ENCODE peak calls at places on chromosomes 3 and 15, in six cellular contexts. H, M, K, X, P and Y are unnamed samples. For H3K4me1, the result is how much of the 10 kb centered on the place peaks cover.

GRCh38 chr15:85708402-85708932 is 86.3 kb downstream of the KLHL25 start:
- DNase-seq in H (no peak), M (no peak), K (no peak), X (no peak), P (no peak), Y (no peak)

GRCh38 chr3:149908558-149908957 is 62.1 kb downstream of the PFN2 start:
- DNase-seq in H (no peak), M (no peak), K (no peak), X (no peak), P (no peak), Y (no peak)

GRCh38 chr15:48623456-48623855 is 22.1 kb downstream of the FBN1 start:
- DNase-seq in H (no peak), M (no peak), K (no peak), X (no peak), P (no peak), Y (no peak)

GRCh38 chr3:187986514-187986934 is 167.4 kb upstream of the LPP start:
- DNase-seq in H (no peak), M (no peak), K (peak), X (no peak), P (no peak), Y (no peak)

GRCh38 chr3:8529197-8529637 is 27.6 kb downstream of the LMCD1 start:
- DNase-seq in H (no peak), M (no peak), K (no peak), X (no peak), P (no peak), Y (peak)

GRCh38 chr3:134378384-134378783 is 4.1 kb upstream of the AMOTL2 start:
- DNase-seq in H (no peak), M (peak), K (peak), X (no peak), P (peak), Y (no peak)

GRCh38 chr15:47872869-47873301 is 155.6 kb downstream of the SEMA6D start:
- DNase-seq in H (no peak), M (no peak), K (no peak), X (no peak), P (no peak), Y (no peak)

GRCh38 chr3:50390523-50391177 is 31.3 kb upstream of the TMEM115 start:
- DNase-seq in H (no peak), M (peak), K (no peak), X (no peak), P (peak), Y (peak)

GRCh38 chr15:71440479-71441071 is 325.3 kb downstream of the THSD4 start:
- DNase-seq in H (no peak), M (no peak), K (peak), X (no peak), P (no peak), Y (no peak)

GRCh38 chr3:31145062-31145461 is 250.6 kb upstream of the GADL1 start:
- DNase-seq in H (no peak), M (no peak), K (no peak), X (no peak), P (no peak), Y (no peak)

GRCh38 chr3:122609798-122610559 is 32.5 kb downstream of the PARP15 start:
- DNase-seq in H (no peak), M (no peak), K (peak), X (no peak), P (no peak), Y (no peak)

GRCh38 chr3:13836658-13837587 is 42.9 kb downstream of the WNT7A start:
- DNase-seq in H (no peak), M (no peak), K (no peak), X (no peak), P (no peak), Y (no peak)

GRCh38 chr15:39298563-39298962 is 282.3 kb upstream of the THBS1 start:
- DNase-seq in H (no peak), M (no peak), K (no peak), X (no peak), P (no peak), Y (no peak)

GRCh38 chr3:120102232-120102631 is 8.0 kb upstream of the GSK3B start:
- DNase-seq in H (no peak), M (no peak), K (no peak), X (no peak), P (no peak), Y (no peak)

GRCh38 chr3:32405155-32405554 is 13.5 kb downstream of the CMTM7 start:
- DNase-seq in H (no peak), M (no peak), K (no peak), X (no peak), P (no peak), Y (no peak)

GRCh38 chr3:16392733-16393132 is 120.8 kb downstream of the RFTN1 start:
- DNase-seq in H (no peak), M (no peak), K (no peak), X (no peak), P (no peak), Y (no peak)

GRCh38 chr3:151562901-151563300 is 102.0 kb upstream of the IGSF10 start:
- DNase-seq in H (no peak), M (no peak), K (no peak), X (no peak), P (no peak), Y (no peak)

GRCh38 chr3:12143949-12144504 is 14.7 kb downstream of the TIMP4 start:
- DNase-seq in H (peak), M (peak), K (no peak), X (no peak), P (peak), Y (peak)

GRCh38 chr15:68797157-68797556 is 23.5 kb downstream of the ANP32A start:
- DNase-seq in H (no peak), M (no peak), K (no peak), X (no peak), P (no peak), Y (no peak)

GRCh38 chr15:71103102-71103676 is 12.1 kb upstream of the THSD4 start:
- DNase-seq in H (no peak), M (no peak), K (peak), X (no peak), P (no peak), Y (no peak)

GRCh38 chr15:90009301-90010063 is 8.4 kb downstream of the ZNF710 start:
- DNase-seq in H (no peak), M (no peak), K (no peak), X (no peak), P (no peak), Y (no peak)

GRCh38 chr3:150410311-150411105 is 2.4 kb downstream of the TSC22D2 start:
- DNase-seq in H (no peak), M (peak), K (peak), X (no peak), P (peak), Y (peak)

GRCh38 chr3:13133471-13133981 is 60.3 kb upstream of the IQSEC1 start:
- DNase-seq in H (no peak), M (no peak), K (no peak), X (no peak), P (peak), Y (peak)

GRCh38 chr15:76169013-76169412 is 109.2 kb downstream of the TMEM266 start:
- DNase-seq in H (no peak), M (no peak), K (no peak), X (no peak), P (no peak), Y (no peak)

GRCh38 chr15:95897651-95898050 is 432.8 kb upstream of the NR2F2 start:
- DNase-seq in H (no peak), M (no peak), K (no peak), X (no peak), P (no peak), Y (no peak)

GRCh38 chr3:192831111-192831644 is 86.5 kb downstream of the MB21D2 start:
- DNase-seq in H (no peak), M (no peak), K (peak), X (no peak), P (no peak), Y (no peak)

GRCh38 chr3:60289356-60289935 is 961.8 kb downstream of the FHIT start:
- DNase-seq in H (no peak), M (no peak), K (no peak), X (no peak), P (no peak), Y (no peak)

DNA sequence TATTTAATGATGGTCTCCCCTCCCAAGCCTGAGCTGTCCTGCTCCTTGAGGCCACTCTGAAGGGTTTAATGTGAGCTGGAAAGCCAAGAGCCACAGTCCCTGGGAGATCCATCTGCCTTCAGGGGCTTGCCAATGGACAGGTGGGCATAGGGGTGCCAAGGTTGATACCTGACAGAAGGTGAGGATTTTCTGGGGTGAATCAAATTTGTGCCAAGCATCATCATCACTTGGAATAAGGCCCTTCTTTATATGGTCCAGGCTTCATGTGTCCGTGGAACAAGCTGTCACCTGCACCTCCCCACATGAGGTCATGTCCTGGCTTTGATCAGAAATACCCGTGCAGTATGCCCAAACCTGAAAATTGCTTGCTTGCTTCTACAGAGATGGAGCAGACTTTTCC is 71.9 kb upstream of the CTNNB1 start:
- DNase-seq in H (no peak), M (no peak), K (no peak), X (no peak), P (no peak), Y (no peak)
- H3K4me1 ChIP-seq in H (under half), M (under half), K (under half), X (under half), P (under half), Y (under half)

GRCh38 chr3:58537412-58538301 is 667 bp upstream of the ACOX2 start:
- DNase-seq in H (no peak), M (no peak), K (no peak), X (peak), P (no peak), Y (no peak)

GRCh38 chr3:58535531-58536500 is 1.2 kb downstream of the ACOX2 start:
- DNase-seq in H (no peak), M (no peak), K (peak), X (no peak), P (no peak), Y (peak)

GRCh38 chr3:58539636-58540035 is 2.6 kb upstream of the ACOX2 start:
- DNase-seq in H (no peak), M (no peak), K (no peak), X (no peak), P (no peak), Y (no peak)

GRCh38 chr3:58534592-58535494 is 2.1 kb downstream of the ACOX2 start:
- DNase-seq in H (no peak), M (no peak), K (no peak), X (peak), P (no peak), Y (no peak)

GRCh38 chr3:58536501-58537411 is at the start of gene ACOX2:
- DNase-seq in H (peak), M (peak), K (no peak), X (peak), P (peak), Y (peak)
- H3K27ac ChIP-seq in H (peak), M (peak), K (no peak), X (peak), P (peak), Y (peak)

GRCh38 chr3:172097585-172097984 is 58.2 kb downstream of the FNDC3B start:
- DNase-seq in H (no peak), M (no peak), K (no peak), X (no peak), P (no peak), Y (no peak)

GRCh38 chr3:172098698-172099494 is 59.5 kb downstream of the FNDC3B start:
- DNase-seq in H (no peak), M (no peak), K (no peak), X (no peak), P (no peak), Y (no peak)

GRCh38 chr3:172100482-172100881 is 61.1 kb downstream of the FNDC3B start:
- DNase-seq in H (no peak), M (no peak), K (no peak), X (no peak), P (no peak), Y (no peak)

GRCh38 chr3:172101107-172101506 is 61.7 kb downstream of the FNDC3B start:
- DNase-seq in H (no peak), M (no peak), K (no peak), X (no peak), P (no peak), Y (no peak)

DNA sequence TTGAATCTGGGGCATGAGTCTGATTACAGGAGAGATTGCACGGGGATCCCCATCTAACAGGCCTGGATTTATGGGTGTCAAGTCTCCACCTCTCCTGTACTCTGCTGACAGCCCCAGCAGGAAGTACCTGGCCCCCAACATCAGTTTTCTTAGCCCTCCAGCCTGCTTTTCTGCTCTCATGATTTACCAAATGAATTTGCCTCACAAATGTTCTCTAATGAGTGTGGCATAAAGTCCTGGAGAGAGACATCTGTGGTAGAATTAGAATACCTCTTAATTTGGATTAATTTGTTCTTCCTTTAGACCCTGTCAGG is 60.1 kb downstream of the FNDC3B start:
- DNase-seq in H (no peak), M (no peak), K (no peak), X (no peak), P (no peak), Y (no peak)
- H3K4me1 ChIP-seq in H (half or more), M (half or more), K (under half), X (half or more), P (half or more), Y (under half)

DNA sequence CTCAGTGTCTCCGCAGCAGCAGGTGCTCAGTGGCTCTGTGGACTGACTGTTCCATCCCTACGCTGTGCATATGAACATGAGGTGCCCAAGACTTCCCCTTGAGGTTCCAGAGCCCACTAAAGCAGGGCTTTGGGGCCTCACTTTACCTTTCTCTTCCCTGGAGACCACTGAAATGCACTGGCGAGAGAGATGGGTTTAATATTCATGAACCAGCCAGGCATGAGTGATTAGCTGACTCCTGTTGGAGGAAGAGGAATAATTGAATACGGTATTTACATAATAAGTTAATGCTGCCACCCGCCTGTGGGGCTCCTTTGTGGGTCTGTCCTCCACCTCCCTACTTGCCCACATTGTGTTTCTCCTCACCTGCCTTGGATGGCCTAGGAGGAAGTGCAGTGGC is 263.5 kb downstream of the TLE3 start:
- DNase-seq in H (no peak), M (no peak), K (no peak), X (no peak), P (no peak), Y (no peak)
- H3K27ac ChIP-seq in H (no peak), M (no peak), K (no peak), X (no peak), P (no peak), Y (no peak)

GRCh38 chr15:56981160-56981559 is 62.7 kb downstream of the TCF12 start:
- DNase-seq in H (no peak), M (no peak), K (no peak), X (no peak), P (no peak), Y (no peak)
- H3K4me1 ChIP-seq in H (half or more), M (half or more), K (half or more), X (under half), P (under half), Y (under half)

GRCh38 chr3:99902091-99902490 is 84.4 kb downstream of the CMSS1 start:
- DNase-seq in H (no peak), M (no peak), K (peak), X (no peak), P (no peak), Y (no peak)
- H3K27ac ChIP-seq in H (no peak), M (no peak), K (peak), X (peak), P (no peak), Y (peak)

DNA sequence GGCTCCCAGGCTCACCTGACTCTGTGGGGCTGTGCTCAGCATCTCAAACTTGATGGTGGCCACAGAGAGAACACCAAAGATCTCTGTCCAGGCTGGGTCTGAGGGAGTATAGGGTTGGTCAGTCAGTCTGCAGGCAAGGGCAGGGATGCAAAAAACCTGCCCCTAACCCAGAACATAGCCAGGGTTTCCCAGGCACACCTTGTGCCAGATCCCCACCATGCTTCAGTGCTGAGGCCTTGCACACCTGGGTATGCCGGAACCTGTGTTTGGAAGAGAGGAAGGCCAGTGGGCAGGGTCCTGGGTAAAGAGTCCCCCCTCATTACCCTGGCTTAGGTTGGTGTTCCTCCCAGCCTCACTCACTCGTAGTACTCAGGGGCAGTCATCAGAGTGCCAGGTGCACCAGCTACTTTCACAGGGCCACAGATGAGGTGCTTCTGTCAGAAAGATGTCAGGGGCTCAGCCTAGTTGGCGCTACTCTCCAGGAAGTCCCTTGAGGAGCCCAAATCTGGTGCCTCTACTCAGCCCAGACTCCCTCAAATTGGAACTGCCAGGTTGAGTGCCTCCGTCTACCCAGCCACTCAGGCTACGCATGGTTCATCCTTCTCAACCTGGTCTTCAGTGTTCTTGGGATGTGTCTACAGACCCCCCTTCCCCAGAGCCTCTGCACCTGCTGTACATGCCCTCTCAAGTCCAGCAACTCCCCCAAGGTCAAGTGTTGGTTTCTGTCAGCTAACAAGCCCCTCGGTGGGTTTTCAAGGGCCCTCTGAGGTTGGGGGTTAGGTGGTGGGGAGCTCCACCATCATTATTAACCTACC is 1.8 kb downstream of the DALRD3 start:
- DNase-seq in H (no peak), M (no peak), K (no peak), X (no peak), P (no peak), Y (no peak)
- H3K4me1 ChIP-seq in H (under half), M (half or more), K (under half), X (half or more), P (under half), Y (under half)

GRCh38 chr3:42675909-42676308 is 9.4 kb upstream of the KLHL40 start:
- DNase-seq in H (no peak), M (no peak), K (no peak), X (no peak), P (no peak), Y (no peak)
- H3K27ac ChIP-seq in H (no peak), M (no peak), K (no peak), X (no peak), P (no peak), Y (no peak)

GRCh38 chr3:71454513-71455423 is 128.8 kb downstream of the FOXP1 start:
- DNase-seq in H (no peak), M (no peak), K (no peak), X (peak), P (no peak), Y (no peak)

GRCh38 chr3:71453319-71453718 is 130.2 kb downstream of the FOXP1 start:
- DNase-seq in H (no peak), M (no peak), K (no peak), X (peak), P (no peak), Y (no peak)

GRCh38 chr3:71451812-71452211 is 131.7 kb downstream of the FOXP1 start:
- DNase-seq in H (no peak), M (no peak), K (no peak), X (peak), P (no peak), Y (no peak)

GRCh38 chr3:71456155-71456554 is 127.4 kb downstream of the FOXP1 start:
- DNase-seq in H (no peak), M (no peak), K (no peak), X (peak), P (no peak), Y (no peak)

GRCh38 chr3:71453822-71454512 is 129.6 kb downstream of the FOXP1 start:
- DNase-seq in H (no peak), M (no peak), K (peak), X (peak), P (no peak), Y (no peak)
- H3K4me1 ChIP-seq in H (under half), M (under half), K (under half), X (half or more), P (under half), Y (under half)

GRCh38 chr15:31346367-31347066 is 19.9 kb downstream of the KLF13 start:
- DNase-seq in H (no peak), M (no peak), K (no peak), X (no peak), P (peak), Y (no peak)
- H3K27ac ChIP-seq in H (peak), M (no peak), K (no peak), X (peak), P (peak), Y (no peak)